ENCODE peak calls at places on chromosomes 2 and 18, in ten cellular contexts. Y is neural crest cell, B is left ventricle myocardium inferior, J is adrenal gland, A is heart left ventricle, X is AG09309, Z is right atrium auricular region, U is osteocyte, V is right lobe of liver, L is AG10803. F is an unnamed sample.

GRCh38 chr2:43238176-43238575 is 11.8 kb upstream of the ZFP36L2 start:
- DNase-seq in Y (no peak), B (no peak), J (no peak), A (no peak), X (no peak), Z (no peak), U (no peak), V (no peak), L (peak; percentile 60), F (no peak)

GRCh38 chr2:224973112-224974016 is 68.9 kb downstream of the DOCK10 start:
- DNase-seq in Y (no peak), B (no peak), J (no peak), A (no peak), X (no peak), Z (no peak), U (no peak), V (no peak), L (peak; percentile 31), F (no peak)

GRCh38 chr2:84038866-84039265 is 420.2 kb downstream of the SUCLG1 start:
- DNase-seq in Y (no peak), B (no peak), J (no peak), A (no peak), X (no peak), Z (no peak), U (no peak), V (no peak), L (no peak), F (no peak)

GRCh38 chr2:238138331-238139102 is at the start of gene KLHL30:
- DNase-seq in Y (no peak), B (peak; percentile 72), J (no peak), A (peak; percentile 81), X (no peak), Z (no peak), U (no peak), V (no peak), L (no peak), F (no peak)

GRCh38 chr18:41645600-41646360 is 309.3 kb upstream of the PIK3C3 start:
- DNase-seq in Y (no peak), B (no peak), J (no peak), A (no peak), X (no peak), Z (no peak), U (no peak), V (no peak), L (no peak), F (no peak)

GRCh38 chr2:118847447-118848172 is at the start of gene EN1:
- DNase-seq in Y (peak; percentile 43), B (no peak), J (peak; percentile 30), A (no peak), X (peak; percentile 59), Z (peak; percentile 53), U (peak; percentile 83), V (no peak), L (peak; percentile 96), F (no peak)

GRCh38 chr18:1013951-1014350 is 109.3 kb downstream of the ADCYAP1 start:
- DNase-seq in Y (no peak), B (no peak), J (no peak), A (no peak), X (no peak), Z (no peak), U (no peak), V (no peak), L (no peak), F (no peak)

GRCh38 chr2:90069290-90069894 is 1377.9 kb downstream of the RPIA start:
- DNase-seq in Y (no peak), B (no peak), J (peak; percentile 26), A (no peak), X (no peak), Z (no peak), U (no peak), V (peak; percentile 68), L (peak; percentile 33), F (peak; percentile 34)

GRCh38 chr2:235591921-235592320 is 98.1 kb downstream of the AGAP1 start:
- DNase-seq in Y (no peak), B (no peak), J (no peak), A (no peak), X (no peak), Z (no peak), U (no peak), V (no peak), L (no peak), F (no peak)

GRCh38 chr2:190318931-190319556 is 582 bp downstream of the HIBCH start:
- DNase-seq in Y (peak; percentile 3), B (no peak), J (no peak), A (no peak), X (no peak), Z (no peak), U (no peak), V (no peak), L (peak; percentile 4), F (no peak)

GRCh38 chr2:9979977-9980376 is 28.5 kb downstream of the GRHL1 start:
- DNase-seq in Y (no peak), B (no peak), J (no peak), A (no peak), X (no peak), Z (no peak), U (no peak), V (no peak), L (no peak), F (no peak)

GRCh38 chr2:165436559-165436958 is 32.9 kb upstream of the CSRNP3 start:
- DNase-seq in Y (no peak), B (no peak), J (no peak), A (no peak), X (no peak), Z (no peak), U (no peak), V (no peak), L (no peak), F (no peak)

GRCh38 chr2:24247592-24247991 is 72.7 kb downstream of the FAM228A start:
- DNase-seq in Y (no peak), B (no peak), J (no peak), A (no peak), X (no peak), Z (no peak), U (no peak), V (no peak), L (no peak), F (no peak)

GRCh38 chr2:119436993-119437772 is 5.5 kb downstream of the TMEM37 start:
- DNase-seq in Y (no peak), B (no peak), J (no peak), A (no peak), X (no peak), Z (no peak), U (no peak), V (no peak), L (no peak), F (no peak)

GRCh38 chr2:12433641-12433990 is 283.1 kb upstream of the TRIB2 start:
- DNase-seq in Y (no peak), B (no peak), J (no peak), A (no peak), X (no peak), Z (no peak), U (no peak), V (no peak), L (no peak), F (no peak)

GRCh38 chr2:196660264-196660663 is 20.7 kb downstream of the CCDC150 start:
- DNase-seq in Y (no peak), B (no peak), J (no peak), A (no peak), X (peak; percentile 16), Z (no peak), U (no peak), V (no peak), L (peak; percentile 86), F (no peak)

GRCh38 chr18:74598350-74599001 is 806 bp downstream of the ZNF407 start:
- DNase-seq in Y (peak; percentile 51), B (peak; percentile 59), J (peak; percentile 61), A (peak; percentile 45), X (no peak), Z (peak; percentile 59), U (no peak), V (peak; percentile 69), L (peak; percentile 17), F (peak; percentile 65)
- TF ChIP-seq CTCF in Y (peak; percentile 41), B (peak; percentile 25), J (peak; percentile 8), A (no peak), X (no peak), Z (peak; percentile 36), U (peak; percentile 26), V (peak; percentile 5), L (peak; percentile 9), F (no peak)

DNA sequence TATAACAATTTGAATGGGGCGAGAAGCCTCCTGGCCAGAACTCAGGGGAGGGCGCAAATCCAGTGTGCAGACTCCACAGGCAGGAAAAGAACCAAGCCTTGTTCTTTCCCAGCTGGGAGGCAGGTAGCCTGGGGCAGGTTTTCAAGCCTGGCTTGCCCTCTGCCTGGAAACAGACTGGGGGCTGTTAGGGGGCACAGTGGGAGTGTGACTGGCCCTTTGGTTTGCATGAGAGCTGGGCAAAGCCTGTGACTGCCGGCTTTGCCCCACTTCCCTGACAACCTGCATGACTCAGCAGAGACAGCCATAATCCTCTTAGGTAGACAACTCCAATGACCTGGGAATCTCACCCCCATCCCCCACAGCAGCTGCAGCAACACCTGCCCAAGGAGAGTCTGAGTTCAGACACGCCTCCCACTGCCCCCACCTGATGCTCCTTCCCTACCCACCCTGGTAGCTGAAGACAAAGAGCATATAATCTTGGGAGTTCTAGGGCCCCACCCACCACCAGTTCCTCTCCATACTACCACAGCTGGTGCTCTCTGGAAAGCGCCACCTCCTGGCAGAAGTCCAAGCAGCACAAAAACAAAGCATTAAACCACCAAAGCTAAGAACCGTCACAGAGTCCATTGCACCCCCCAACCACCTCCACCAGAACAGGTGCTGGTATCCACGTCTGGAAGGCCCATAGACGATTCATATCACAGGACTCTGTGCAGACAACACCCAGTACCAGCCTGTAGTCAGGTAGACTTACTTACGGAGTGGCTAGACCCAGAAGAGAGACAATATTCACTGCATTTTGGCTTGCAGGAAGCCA is 402.5 kb downstream of the STK39 start:
- DNase-seq in Y (no peak), B (no peak), J (no peak), A (no peak), X (no peak), Z (no peak), U (no peak), V (no peak), L (no peak), F (no peak)
- TF ChIP-seq CTCF in Y (peak; percentile 24), B (no peak), J (no peak), A (no peak), X (no peak), Z (no peak), U (no peak), V (no peak), L (no peak), F (no peak)

DNA sequence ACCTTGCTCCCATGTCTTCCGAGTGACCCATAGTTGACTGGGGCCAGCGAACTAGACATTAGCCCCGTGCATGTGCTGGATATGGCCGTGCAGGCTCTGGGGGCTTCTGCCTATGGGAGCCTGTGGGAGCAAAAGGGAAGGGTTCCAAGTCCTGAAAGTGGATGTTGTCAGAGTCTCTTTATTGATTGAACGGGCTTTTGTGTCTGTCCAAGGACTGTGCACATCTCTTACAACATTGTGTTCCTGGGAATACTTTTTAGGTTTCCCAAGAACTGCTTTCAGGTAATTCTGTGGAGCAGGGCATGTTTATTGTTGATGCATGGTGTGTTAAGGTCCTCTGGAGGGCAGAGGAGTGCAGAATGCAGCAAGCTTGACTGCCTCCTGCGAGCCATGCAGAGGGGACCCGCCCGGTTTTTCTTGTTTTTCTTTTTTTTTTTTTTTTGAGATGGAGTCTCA is 5.0 kb downstream of the RNF144A start:
- DNase-seq in Y (no peak), B (no peak), J (no peak), A (no peak), X (no peak), Z (no peak), U (no peak), V (no peak), L (no peak), F (no peak)
- TF ChIP-seq CTCF in Y (peak; percentile 55), B (no peak), J (peak; percentile 29), A (no peak), X (no peak), Z (no peak), U (no peak), V (no peak), L (no peak), F (no peak)

GRCh38 chr2:85843543-85843942 is 45.2 kb downstream of the ST3GAL5 start:
- DNase-seq in Y (no peak), B (no peak), J (no peak), A (no peak), X (no peak), Z (peak; percentile 26), U (peak; percentile 59), V (no peak), L (no peak), F (no peak)
- TF ChIP-seq CTCF in Y (peak; percentile 65), B (peak; percentile 40), J (peak; percentile 13), A (no peak), X (peak; percentile 35), Z (peak; percentile 36), U (peak; percentile 49), V (peak; percentile 24), L (peak; percentile 39), F (no peak)

F was measured in activated B cell treated with CpG ODN at 0.5 μM for 24 hours.